ENCODE peak calls at places on chromosomes 3 and 15, in six cellular contexts. M is HepG2, K is H1, L is HCT116, X is GM12878, Y is fibroblast of lung. D is an unnamed sample. For H3K4me1, the result is how much of the 10 kb centered on the place peaks cover.

GRCh38 chr3:42708611-42709151 is 6.1 kb upstream of the HHATL start:
- DNase-seq in M (no peak), K (no peak), L (no peak), X (no peak), Y (no peak), D (no peak)

GRCh38 chr3:155912574-155913190 is 42.2 kb downstream of the GMPS start:
- DNase-seq in M (no peak), K (no peak), L (no peak), X (no peak), Y (peak), D (no peak)

GRCh38 chr3:193554790-193555189 is at the start of gene ATP13A4:
- DNase-seq in M (no peak), K (no peak), L (no peak), X (no peak), Y (no peak), D (no peak)

GRCh38 chr15:88394553-88395159 is 72.5 kb downstream of the MRPL46 start:
- DNase-seq in M (no peak), K (no peak), L (no peak), X (no peak), Y (peak), D (no peak)

GRCh38 chr3:52498134-52499054 is 3.3 kb downstream of the STAB1 start:
- DNase-seq in M (no peak), K (no peak), L (no peak), X (no peak), Y (peak), D (no peak)

GRCh38 chr3:123807820-123808219 is 76.3 kb downstream of the MYLK start:
- DNase-seq in M (peak), K (no peak), L (no peak), X (no peak), Y (peak), D (no peak)

GRCh38 chr3:79490165-79491028 is 277.4 kb downstream of the ROBO1 start:
- DNase-seq in M (no peak), K (no peak), L (no peak), X (no peak), Y (peak), D (peak)

GRCh38 chr3:182436547-182436946 is 356.8 kb upstream of the ATP11B start:
- DNase-seq in M (no peak), K (no peak), L (no peak), X (no peak), Y (no peak), D (no peak)

GRCh38 chr15:75723171-75723846 is 10.7 kb upstream of the CSPG4 start:
- DNase-seq in M (no peak), K (no peak), L (no peak), X (no peak), Y (no peak), D (no peak)

GRCh38 chr15:38477637-38478036 is 23.7 kb downstream of the FAM98B start:
- DNase-seq in M (no peak), K (no peak), L (no peak), X (no peak), Y (peak), D (no peak)

GRCh38 chr3:188627652-188628051 is 473.7 kb downstream of the LPP start:
- DNase-seq in M (no peak), K (no peak), L (peak), X (no peak), Y (peak), D (no peak)

GRCh38 chr3:185746470-185746869 is 78.4 kb downstream of the IGF2BP2 start:
- DNase-seq in M (no peak), K (no peak), L (no peak), X (no peak), Y (no peak), D (no peak)

GRCh38 chr15:48888209-48888608 is 10.3 kb downstream of the EID1 start:
- DNase-seq in M (no peak), K (no peak), L (no peak), X (no peak), Y (no peak), D (no peak)

GRCh38 chr15:26083457-26084350 is 220.6 kb upstream of the ATP10A start:
- DNase-seq in M (no peak), K (no peak), L (no peak), X (no peak), Y (peak), D (no peak)

GRCh38 chr15:78550815-78551214 is 10.6 kb downstream of the PSMA4 start:
- DNase-seq in M (no peak), K (no peak), L (no peak), X (no peak), Y (no peak), D (no peak)
- H3K4me1 ChIP-seq in M (under half), K (under half), L (under half), X (under half), Y (under half), D (under half)

GRCh38 chr3:196268270-196269163 is 19.0 kb downstream of the PCYT1A start:
- DNase-seq in M (no peak), K (peak), L (no peak), X (no peak), Y (peak), D (peak)
- TF ChIP-seq CTCF in M (no peak), K (no peak), L (no peak), X (no peak), Y (no peak), D (no peak)

GRCh38 chr3:71580636-71581215 is 2.8 kb downstream of the FOXP1 start:
- DNase-seq in M (no peak), K (no peak), L (no peak), X (no peak), Y (peak), D (no peak)

GRCh38 chr3:71579934-71580318 is 3.6 kb downstream of the FOXP1 start:
- DNase-seq in M (peak), K (no peak), L (no peak), X (no peak), Y (peak), D (peak)

GRCh38 chr3:71582612-71583568 is 638 bp downstream of the FOXP1 start:
- DNase-seq in M (peak), K (no peak), L (no peak), X (no peak), Y (peak), D (peak)

GRCh38 chr3:71581981-71582611 is 1.4 kb downstream of the FOXP1 start:
- DNase-seq in M (peak), K (no peak), L (no peak), X (no peak), Y (peak), D (peak)

DNA sequence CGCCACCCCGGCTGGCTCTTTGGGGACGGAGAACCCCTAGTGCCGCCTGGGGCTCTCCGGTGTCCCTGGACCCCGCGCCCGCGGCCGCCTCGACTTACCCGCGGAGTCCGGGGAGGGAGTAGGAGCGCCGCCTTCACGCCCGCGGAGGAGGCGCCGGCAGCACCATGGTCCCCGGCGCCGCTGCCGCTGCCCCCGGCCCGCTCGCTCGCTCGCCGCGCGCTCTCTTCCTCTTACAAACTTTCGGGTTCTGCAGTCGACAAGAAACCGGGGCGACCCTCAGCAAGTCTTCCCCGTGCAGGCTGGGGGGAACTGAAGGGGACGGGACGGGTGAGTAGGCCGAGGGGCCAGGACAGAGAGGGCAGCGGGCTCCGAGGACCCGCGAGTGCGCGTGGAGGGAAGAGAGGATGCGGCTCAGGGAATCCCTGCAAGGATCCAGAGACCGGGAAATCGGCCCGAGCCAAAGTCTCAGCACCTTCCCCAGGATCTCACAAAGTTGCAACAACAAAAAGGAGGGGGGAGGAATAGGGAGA is 2.0 kb downstream of the FOXP1 start:
- DNase-seq in M (no peak), K (no peak), L (no peak), X (no peak), Y (peak), D (no peak)
- TF ChIP-seq EZH2 in M (no peak), K (peak), L (no peak), X (no peak), Y (no peak), D (no peak)

GRCh38 chr3:33803252-33803651 is 4.8 kb downstream of the PDCD6IP start:
- DNase-seq in M (no peak), K (no peak), L (no peak), X (no peak), Y (no peak), D (no peak)
- H3K4me1 ChIP-seq in M (half or more), K (under half), L (under half), X (under half), Y (under half), D (under half)

GRCh38 chr15:95594496-95594895 is 736.0 kb upstream of the NR2F2 start:
- DNase-seq in M (no peak), K (no peak), L (no peak), X (no peak), Y (no peak), D (no peak)
- TF ChIP-seq CTCF in M (no peak), K (no peak), L (no peak), X (no peak), Y (no peak), D (no peak)

GRCh38 chr15:57376695-57377477 is 581 bp downstream of the CGNL1 start:
- DNase-seq in M (peak), K (no peak), L (no peak), X (no peak), Y (no peak), D (peak)
- TF ChIP-seq EZH2 in M (no peak), K (no peak), L (no peak), X (no peak), Y (peak), D (no peak)

GRCh38 chr15:64096486-64097431 is 977 bp downstream of the SNX1 start:
- DNase-seq in M (no peak), K (no peak), L (no peak), X (no peak), Y (peak), D (peak)

GRCh38 chr15:64092864-64093626 is 593 bp downstream of the CIAO2A start:
- DNase-seq in M (peak), K (no peak), L (no peak), X (no peak), Y (peak), D (peak)

GRCh38 chr15:64093627-64094417 is at the start of gene CIAO2A:
- DNase-seq in M (peak), K (peak), L (peak), X (peak), Y (peak), D (peak)

GRCh38 chr15:64095795-64096485 is at the start of gene SNX1:
- DNase-seq in M (peak), K (peak), L (peak), X (peak), Y (peak), D (peak)

GRCh38 chr15:64095431-64095794 is 369 bp upstream of the SNX1 start:
- DNase-seq in M (no peak), K (no peak), L (no peak), X (no peak), Y (no peak), D (no peak)
- H3K4me1 ChIP-seq in M (half or more), K (under half), L (under half), X (under half), Y (under half), D (under half)

GRCh38 chr3:59885103-59885502 is 835.3 kb upstream of the CFAP20DC start:
- DNase-seq in M (no peak), K (no peak), L (no peak), X (no peak), Y (no peak), D (no peak)
- TF ChIP-seq CTCF in M (no peak), K (no peak), L (no peak), X (no peak), Y (no peak), D (no peak)

DNA sequence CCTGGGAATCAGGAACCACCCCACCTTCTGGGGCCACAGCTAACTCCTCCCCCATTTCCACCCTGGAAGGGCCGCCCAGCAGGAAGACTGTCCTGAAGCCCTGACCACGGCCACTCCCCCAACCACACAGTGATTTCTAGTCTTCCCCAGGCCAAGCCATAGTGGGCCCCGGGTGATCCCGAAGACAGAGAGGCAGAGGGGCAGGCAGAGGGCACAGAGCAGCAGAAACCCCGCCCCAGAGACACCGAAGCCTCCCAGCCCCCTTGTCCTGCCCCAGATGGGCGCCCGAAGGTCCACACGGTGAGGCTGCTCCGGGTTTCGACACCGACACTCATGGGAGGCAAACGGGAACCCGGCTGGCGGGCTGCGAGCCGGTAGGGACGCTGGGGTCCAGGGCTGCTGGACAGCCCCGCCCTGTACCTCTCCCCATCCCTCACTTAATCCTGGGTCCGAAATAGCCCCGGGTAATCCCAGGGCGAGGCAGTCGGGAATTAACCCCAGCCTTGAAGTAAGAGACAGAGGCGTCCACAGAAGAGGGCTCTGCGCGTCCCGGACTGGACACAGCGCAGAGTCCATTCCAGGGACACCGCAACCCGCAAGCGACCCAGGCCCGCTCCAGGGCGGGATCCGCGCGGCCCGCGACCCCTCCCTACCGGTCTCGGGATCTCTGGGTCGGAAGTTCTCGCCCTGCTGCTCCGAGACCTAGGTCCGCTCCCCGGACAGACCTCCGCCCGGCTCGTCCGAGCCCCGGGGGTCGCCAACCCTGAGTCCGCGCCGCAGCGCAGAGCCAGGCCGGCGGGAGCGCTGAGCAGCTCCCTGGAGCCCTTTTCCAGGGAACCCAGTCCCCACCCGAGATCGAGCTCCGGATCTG is 138.2 kb downstream of the NUP210 start:
- DNase-seq in M (peak), K (no peak), L (no peak), X (no peak), Y (no peak), D (no peak)
- TF ChIP-seq EZH2 in M (no peak), K (peak), L (no peak), X (no peak), Y (peak), D (peak)

DNA sequence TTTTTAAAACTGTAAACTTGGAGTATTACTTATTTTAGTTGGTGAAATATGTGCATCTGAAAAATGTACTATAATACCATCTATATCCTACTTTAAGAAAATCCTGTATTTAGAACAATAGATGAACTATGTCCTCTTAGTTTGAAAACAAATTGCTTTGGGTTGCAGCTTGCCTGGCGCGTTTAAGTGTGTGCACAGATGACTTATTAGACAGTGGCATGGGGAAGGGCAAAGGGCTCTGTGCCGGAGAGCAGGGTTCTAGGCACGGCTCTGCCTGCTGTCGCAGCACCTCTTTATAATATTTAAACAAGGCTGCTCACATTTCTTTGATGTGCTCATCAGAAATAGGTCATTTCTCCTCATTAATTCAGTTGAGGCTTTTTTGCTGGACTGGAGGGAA is 10.0 kb downstream of the PXK start:
- DNase-seq in M (no peak), K (no peak), L (no peak), X (no peak), Y (no peak), D (no peak)
- H3K4me1 ChIP-seq in M (under half), K (under half), L (under half), X (under half), Y (under half), D (under half)